ENCODE peak calls at places on chromosome 21, in seven cellular contexts. One of them, this sample, is unnamed.
A peak's percentile ranks its signal among the peaks of the same experiment; 100 is the strongest.

GRCh38 chr21:24045775-24046215 is 1561.5 kb downstream of the MRPL39 start:
- DNase-seq in H1: peak; percentile 42
- DNase-seq in GM12878: no peak
- DNase-seq in HepG2: no peak
- DNase-seq in GM12892: no peak
- DNase-seq in SK-N-SH: peak; percentile 30
- DNase-seq in K562: peak; percentile 10
- DNase-seq in this sample: no peak

GRCh38 chr21:39087976-39088370 is 95.3 kb downstream of the PSMG1 start:
- DNase-seq in GM12892: no peak
- DNase-seq in SK-N-SH: no peak
- DNase-seq in K562: no peak
- DNase-seq in GM12878: no peak
- DNase-seq in HepG2: no peak
- DNase-seq in H1: no peak
- DNase-seq in this sample: no peak

GRCh38 chr21:36803051-36803709 is 104.3 kb downstream of the SIM2 start:
- DNase-seq in GM12878: no peak
- DNase-seq in SK-N-SH: no peak
- DNase-seq in K562: no peak
- DNase-seq in GM12892: no peak
- DNase-seq in HepG2: no peak
- DNase-seq in H1: no peak
- DNase-seq in this sample: no peak

GRCh38 chr21:17602874-17603273 is 9.8 kb downstream of the BTG3 start:
- DNase-seq in K562: no peak
- DNase-seq in GM12892: no peak
- DNase-seq in SK-N-SH: no peak
- DNase-seq in GM12878: no peak
- DNase-seq in H1: no peak
- DNase-seq in HepG2: no peak
- DNase-seq in this sample: no peak

GRCh38 chr21:39313042-39313456 is 383 bp downstream of the BRWD1 start:
- DNase-seq in SK-N-SH: peak; percentile 58
- DNase-seq in GM12892: peak; percentile 23
- DNase-seq in HepG2: no peak
- DNase-seq in H1: no peak
- DNase-seq in GM12878: no peak
- DNase-seq in K562: no peak
- DNase-seq in this sample: peak; percentile 15

GRCh38 chr21:14523234-14523633 is 22.9 kb downstream of the SAMSN1 start:
- DNase-seq in GM12892: no peak
- DNase-seq in HepG2: no peak
- DNase-seq in H1: no peak
- DNase-seq in K562: peak; percentile 28
- DNase-seq in GM12878: no peak
- DNase-seq in SK-N-SH: no peak
- DNase-seq in this sample: no peak

GRCh38 chr21:45998276-45998701 is 16.7 kb downstream of the COL6A1 start:
- DNase-seq in SK-N-SH: no peak
- DNase-seq in GM12878: no peak
- DNase-seq in K562: no peak
- DNase-seq in HepG2: no peak
- DNase-seq in H1: no peak
- DNase-seq in GM12892: no peak
- DNase-seq in this sample: no peak

GRCh38 chr21:31220567-31220966 is 123.5 kb downstream of the TIAM1 start:
- DNase-seq in HepG2: peak; percentile 57
- DNase-seq in H1: no peak
- DNase-seq in SK-N-SH: no peak
- DNase-seq in GM12892: no peak
- DNase-seq in GM12878: no peak
- DNase-seq in K562: no peak
- DNase-seq in this sample: no peak

GRCh38 chr21:31394309-31394708 is 50.2 kb upstream of the TIAM1 start:
- DNase-seq in HepG2: no peak
- DNase-seq in H1: no peak
- DNase-seq in GM12892: no peak
- DNase-seq in K562: no peak
- DNase-seq in SK-N-SH: no peak
- DNase-seq in GM12878: no peak
- DNase-seq in this sample: no peak

GRCh38 chr21:31182231-31183129 is 144.2 kb upstream of the KRTAP19-8 start:
- DNase-seq in H1: no peak
- DNase-seq in GM12892: no peak
- DNase-seq in K562: no peak
- DNase-seq in SK-N-SH: no peak
- DNase-seq in HepG2: no peak
- DNase-seq in GM12878: no peak
- DNase-seq in this sample: no peak

GRCh38 chr21:46675595-46676280 is 40.3 kb downstream of the PRMT2 start:
- DNase-seq in HepG2: no peak
- DNase-seq in H1: no peak
- DNase-seq in GM12892: no peak
- DNase-seq in GM12878: no peak
- DNase-seq in K562: no peak
- DNase-seq in SK-N-SH: no peak
- DNase-seq in this sample: no peak

GRCh38 chr21:31293986-31294385 is 50.1 kb downstream of the TIAM1 start:
- DNase-seq in GM12878: no peak
- DNase-seq in K562: no peak
- DNase-seq in GM12892: no peak
- DNase-seq in SK-N-SH: no peak
- DNase-seq in HepG2: no peak
- DNase-seq in H1: no peak
- DNase-seq in this sample: no peak

GRCh38 chr21:45866473-45867010 is 115.0 kb upstream of the COL6A1 start:
- DNase-seq in H1: no peak
- DNase-seq in HepG2: no peak
- DNase-seq in GM12892: no peak
- DNase-seq in GM12878: no peak
- DNase-seq in SK-N-SH: no peak
- DNase-seq in K562: no peak
- DNase-seq in this sample: no peak

GRCh38 chr21:42835211-42835610 is 44.1 kb downstream of the WDR4 start:
- DNase-seq in K562: no peak
- DNase-seq in HepG2: no peak
- DNase-seq in GM12892: no peak
- DNase-seq in SK-N-SH: no peak
- DNase-seq in H1: no peak
- DNase-seq in GM12878: no peak
- DNase-seq in this sample: no peak

GRCh38 chr21:38315155-38315554 is 58.4 kb downstream of the KCNJ15 start:
- DNase-seq in GM12892: no peak
- DNase-seq in K562: no peak
- DNase-seq in GM12878: no peak
- DNase-seq in HepG2: no peak
- DNase-seq in H1: no peak
- DNase-seq in SK-N-SH: no peak
- DNase-seq in this sample: no peak

GRCh38 chr21:40074710-40075109 is 207.5 kb downstream of the PCP4 start:
- DNase-seq in GM12892: no peak
- DNase-seq in K562: no peak
- DNase-seq in HepG2: no peak
- DNase-seq in GM12878: no peak
- DNase-seq in H1: no peak
- DNase-seq in SK-N-SH: no peak
- DNase-seq in this sample: no peak

GRCh38 chr21:22476726-22477646 is 1478.8 kb downstream of the NCAM2 start:
- DNase-seq in K562: no peak
- DNase-seq in HepG2: no peak
- DNase-seq in SK-N-SH: no peak
- DNase-seq in H1: no peak
- DNase-seq in GM12878: no peak
- DNase-seq in GM12892: no peak
- DNase-seq in this sample: no peak

GRCh38 chr21:31476551-31477120 is 132.6 kb upstream of the TIAM1 start:
- DNase-seq in GM12892: no peak
- DNase-seq in HepG2: no peak
- DNase-seq in GM12878: no peak
- DNase-seq in K562: no peak
- DNase-seq in SK-N-SH: no peak
- DNase-seq in H1: no peak
- DNase-seq in this sample: no peak

GRCh38 chr21:39669485-39669884 is 56.7 kb downstream of the B3GALT5 start:
- DNase-seq in GM12878: no peak
- DNase-seq in SK-N-SH: no peak
- DNase-seq in HepG2: no peak
- DNase-seq in K562: no peak
- DNase-seq in GM12892: no peak
- DNase-seq in H1: no peak
- DNase-seq in this sample: no peak

GRCh38 chr21:46146856-46147255 is 8.5 kb downstream of the FTCD start:
- DNase-seq in K562: no peak
- DNase-seq in SK-N-SH: no peak
- DNase-seq in GM12892: no peak
- DNase-seq in GM12878: no peak
- DNase-seq in H1: no peak
- DNase-seq in HepG2: no peak
- DNase-seq in this sample: no peak

GRCh38 chr21:15204140-15204774 is 139.5 kb upstream of the NRIP1 start:
- DNase-seq in H1: no peak
- DNase-seq in SK-N-SH: no peak
- DNase-seq in GM12878: no peak
- DNase-seq in GM12892: no peak
- DNase-seq in K562: no peak
- DNase-seq in HepG2: no peak
- DNase-seq in this sample: no peak

GRCh38 chr21:39451332-39452206 is at the start of gene SH3BGR:
- DNase-seq in GM12892: no peak
- DNase-seq in HepG2: no peak
- DNase-seq in H1: peak; percentile 65
- DNase-seq in GM12878: no peak
- DNase-seq in SK-N-SH: peak; percentile 18
- DNase-seq in K562: peak; percentile 90
- DNase-seq in this sample: no peak

GRCh38 chr21:31660134-31660565 is 657 bp downstream of the SOD1 start:
- DNase-seq in GM12878: no peak
- DNase-seq in H1: no peak
- DNase-seq in K562: no peak
- DNase-seq in HepG2: no peak
- DNase-seq in GM12892: peak; percentile 37
- DNase-seq in SK-N-SH: no peak
- DNase-seq in this sample: no peak

GRCh38 chr21:31446206-31446900 is 102.3 kb upstream of the TIAM1 start:
- DNase-seq in K562: no peak
- DNase-seq in GM12878: no peak
- DNase-seq in H1: no peak
- DNase-seq in HepG2: no peak
- DNase-seq in GM12892: no peak
- DNase-seq in SK-N-SH: no peak
- DNase-seq in this sample: no peak

GRCh38 chr21:14888202-14888601 is 176.6 kb downstream of the NRIP1 start:
- DNase-seq in GM12878: no peak
- DNase-seq in HepG2: no peak
- DNase-seq in SK-N-SH: no peak
- DNase-seq in H1: no peak
- DNase-seq in K562: no peak
- DNase-seq in GM12892: no peak
- DNase-seq in this sample: no peak

GRCh38 chr21:16587141-16587570 is 857.4 kb downstream of the USP25 start:
- DNase-seq in HepG2: peak; percentile 38
- DNase-seq in GM12892: no peak
- DNase-seq in GM12878: no peak
- DNase-seq in H1: no peak
- DNase-seq in SK-N-SH: peak; percentile 48
- DNase-seq in K562: no peak
- DNase-seq in this sample: no peak
- TF ChIP-seq TAF1 in HepG2: no peak
- TF ChIP-seq TAF1 in GM12892: no peak
- TF ChIP-seq TAF1 in GM12878: no peak
- TF ChIP-seq TAF1 in H1: no peak
- TF ChIP-seq TAF1 in SK-N-SH: no peak
- TF ChIP-seq TAF1 in K562: no peak
- TF ChIP-seq TAF1 in this sample: no peak

DNA sequence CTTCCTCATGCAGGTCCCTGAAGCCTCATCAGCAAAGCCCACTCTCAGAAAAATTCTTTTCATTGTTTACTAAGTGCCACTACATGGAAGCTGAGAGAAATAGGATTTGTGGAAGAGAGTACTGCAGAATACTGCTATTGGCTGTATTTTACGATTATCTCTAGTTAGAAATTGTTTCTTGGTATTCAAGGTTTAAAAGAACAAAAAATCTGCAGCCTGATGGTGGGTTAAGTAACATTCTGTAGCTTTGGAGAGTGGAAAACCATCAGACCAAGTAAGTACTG is 27.3 kb downstream of the PTTG1IP start:
- DNase-seq in GM12892: no peak
- DNase-seq in HepG2: no peak
- DNase-seq in K562: no peak
- DNase-seq in H1: no peak
- DNase-seq in SK-N-SH: no peak
- DNase-seq in GM12878: no peak
- DNase-seq in this sample: no peak
- TF ChIP-seq POLR2AphosphoS5 in GM12892: no peak
- TF ChIP-seq POLR2AphosphoS5 in HepG2: no peak
- TF ChIP-seq POLR2AphosphoS5 in K562: no peak
- TF ChIP-seq POLR2AphosphoS5 in H1: no peak
- TF ChIP-seq POLR2AphosphoS5 in SK-N-SH: no peak
- TF ChIP-seq POLR2AphosphoS5 in GM12878: no peak
- TF ChIP-seq POLR2AphosphoS5 in this sample: no peak

DNA sequence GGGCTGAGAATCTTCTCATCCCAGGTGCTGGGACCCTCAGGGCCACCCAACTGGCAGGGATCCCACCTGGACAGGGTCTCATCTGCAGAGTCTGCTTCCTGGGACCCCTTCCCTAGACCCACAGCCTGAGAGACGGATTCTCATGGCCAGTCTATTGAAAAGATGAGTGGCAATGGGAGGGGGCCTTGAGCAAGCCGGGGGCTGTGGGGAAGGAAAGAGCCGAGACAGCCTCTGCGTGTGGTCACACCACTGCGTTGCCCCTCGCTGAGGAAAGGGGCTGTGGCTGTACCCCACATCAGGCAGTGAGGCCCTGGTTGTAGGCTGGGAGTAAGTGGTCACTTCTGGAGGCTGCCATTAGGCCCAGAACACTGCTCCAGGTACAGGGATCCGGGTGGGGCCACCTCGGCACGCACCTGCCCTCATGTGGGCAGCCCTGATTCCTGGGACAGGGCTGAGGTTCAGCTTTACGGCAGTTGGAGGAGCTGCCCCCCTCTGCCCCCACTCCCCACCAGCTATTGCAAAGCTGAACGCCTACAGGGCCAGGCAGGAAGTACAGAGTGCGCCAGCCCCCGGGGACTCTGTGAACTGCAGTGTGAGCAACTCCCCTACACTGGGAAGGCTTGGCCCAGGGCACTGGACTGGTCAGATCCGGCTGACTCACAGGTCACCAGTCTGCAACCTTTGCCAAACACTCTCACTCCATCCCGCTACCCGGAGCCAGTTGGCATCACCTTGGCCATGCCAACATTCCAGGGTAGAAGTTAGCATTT is 106.9 kb downstream of the RIPK4 start:
- DNase-seq in K562: no peak
- DNase-seq in GM12878: no peak
- DNase-seq in GM12892: no peak
- DNase-seq in SK-N-SH: no peak
- DNase-seq in HepG2: peak; percentile 29
- DNase-seq in H1: no peak
- DNase-seq in this sample: no peak
- TF ChIP-seq TAF1 in K562: no peak
- TF ChIP-seq TAF1 in GM12878: no peak
- TF ChIP-seq TAF1 in GM12892: no peak
- TF ChIP-seq TAF1 in SK-N-SH: no peak
- TF ChIP-seq TAF1 in HepG2: no peak
- TF ChIP-seq TAF1 in H1: no peak
- TF ChIP-seq TAF1 in this sample: no peak

GRCh38 chr21:43865471-43866181 is 603 bp downstream of the AGPAT3 start:
- DNase-seq in GM12892: peak; percentile 76
- DNase-seq in H1: peak; percentile 56
- DNase-seq in K562: peak; percentile 65
- DNase-seq in GM12878: no peak
- DNase-seq in HepG2: no peak
- DNase-seq in SK-N-SH: peak; percentile 83
- DNase-seq in this sample: peak; percentile 59
- TF ChIP-seq POLR2AphosphoS5 in GM12892: no peak
- TF ChIP-seq POLR2AphosphoS5 in H1: no peak
- TF ChIP-seq POLR2AphosphoS5 in K562: no peak
- TF ChIP-seq POLR2AphosphoS5 in GM12878: no peak
- TF ChIP-seq POLR2AphosphoS5 in HepG2: no peak
- TF ChIP-seq POLR2AphosphoS5 in SK-N-SH: no peak
- TF ChIP-seq POLR2AphosphoS5 in this sample: no peak

This sample was measured in GM12891.